ENCODE peak calls at places on chromosome 19, in eight cellular contexts. B is K562, P is H7, X is aorta, N is cardiac fibroblast, Q is A549, G is tibial artery, H is fibroblast of pulmonary artery. W is an unnamed sample.

GRCh38 chr19:2371656-2372055 is 11.6 kb downstream of the TMPRSS9 start:
- DNase-seq in P (no peak), B (no peak), N (peak), G (no peak), H (peak), X (no peak), Q (no peak), W (peak)

GRCh38 chr19:34171539-34171876 is 796 bp upstream of the LSM14A start:
- DNase-seq in H (peak), B (no peak), G (no peak), N (peak), X (no peak), Q (peak), P (no peak), W (peak)

GRCh38 chr19:14758816-14759215 is 19.5 kb downstream of the ADGRE2 start:
- DNase-seq in Q (no peak), N (no peak), X (no peak), B (no peak), G (no peak), H (no peak), P (peak), W (no peak)

GRCh38 chr19:11165486-11166030 is 10.0 kb upstream of the SPC24 start:
- DNase-seq in H (no peak), X (no peak), B (no peak), G (no peak), P (no peak), N (peak), Q (no peak), W (peak)

GRCh38 chr19:17755977-17756670 is 4.8 kb downstream of the FCHO1 start:
- DNase-seq in N (peak), G (no peak), P (peak), B (peak), H (peak), Q (peak), X (no peak), W (peak)

GRCh38 chr19:1122972-1123363 is 19.2 kb downstream of the GPX4 start:
- DNase-seq in X (peak), P (peak), N (peak), B (peak), Q (no peak), G (no peak), H (peak), W (peak)

GRCh38 chr19:6639439-6639838 is 30.5 kb downstream of the TNFSF14 start:
- DNase-seq in H (no peak), B (peak), P (no peak), Q (no peak), G (no peak), X (no peak), N (peak), W (no peak)

GRCh38 chr19:33194884-33195710 is 967 bp downstream of the LRP3 start:
- DNase-seq in X (no peak), G (no peak), B (no peak), Q (peak), H (peak), P (peak), N (peak), W (peak)

GRCh38 chr19:58380037-58380735 is 644 bp downstream of the ZNF837 start:
- DNase-seq in B (no peak), G (no peak), P (no peak), Q (no peak), N (no peak), X (no peak), H (no peak), W (no peak)

GRCh38 chr19:33432408-33433170 is 59.1 kb downstream of the CEBPG start:
- DNase-seq in P (peak), H (no peak), B (no peak), N (no peak), Q (no peak), G (no peak), X (peak), W (no peak)

GRCh38 chr19:10838377-10838776 is 2.4 kb upstream of the TMED1 start:
- DNase-seq in X (no peak), H (no peak), Q (no peak), B (no peak), P (peak), G (no peak), N (no peak), W (no peak)

GRCh38 chr19:33795370-33796163 is 1.1 kb upstream of the KCTD15 start:
- DNase-seq in P (peak), N (peak), Q (peak), B (peak), X (peak), G (peak), H (peak), W (peak)

GRCh38 chr19:14337510-14337909 is 43.7 kb upstream of the ADGRE5 start:
- DNase-seq in B (peak), G (no peak), P (peak), N (peak), H (peak), X (no peak), Q (peak), W (peak)

GRCh38 chr19:4487572-4487971 is 15.5 kb downstream of the HDGFL2 start:
- DNase-seq in P (no peak), B (no peak), X (no peak), H (no peak), N (no peak), G (no peak), Q (no peak), W (no peak)

GRCh38 chr19:1825909-1826556 is 14.0 kb upstream of the ATP8B3 start:
- DNase-seq in G (peak), X (peak), P (peak), N (peak), B (peak), H (peak), Q (peak), W (peak)

GRCh38 chr19:37309834-37310575 is 60.9 kb upstream of the ZNF527 start:
- DNase-seq in G (no peak), H (no peak), P (peak), X (no peak), N (no peak), B (no peak), Q (no peak), W (peak)

GRCh38 chr19:5542665-5543064 is 25.1 kb downstream of the TINCR start:
- DNase-seq in P (peak), X (no peak), B (no peak), G (no peak), H (no peak), N (no peak), Q (no peak), W (no peak)

GRCh38 chr19:45340899-45341453 is 426 bp downstream of the KLC3 start:
- DNase-seq in G (no peak), Q (no peak), X (no peak), B (no peak), H (no peak), P (no peak), N (peak), W (peak)

GRCh38 chr19:18321729-18322091 is 1.2 kb downstream of the LSM4 start:
- DNase-seq in H (peak), G (no peak), X (no peak), N (peak), B (peak), P (no peak), Q (no peak), W (no peak)

GRCh38 chr19:40700083-40700482 is 9.6 kb upstream of the NUMBL start:
- DNase-seq in H (no peak), X (no peak), P (peak), B (no peak), G (no peak), Q (no peak), N (no peak), W (no peak)

GRCh38 chr19:8371011-8371804 is 7.3 kb downstream of the ANGPTL4 start:
- DNase-seq in P (peak), X (no peak), N (no peak), G (no peak), B (peak), H (no peak), Q (no peak), W (no peak)

GRCh38 chr19:2477141-2477710 is 1.3 kb downstream of the GADD45B start:
- DNase-seq in G (no peak), N (peak), Q (no peak), P (peak), B (no peak), X (peak), H (no peak), W (no peak)

GRCh38 chr19:29525901-29526729 is at the start of gene VSTM2B:
- DNase-seq in P (peak), Q (no peak), X (peak), G (no peak), N (no peak), H (no peak), B (no peak), W (no peak)

GRCh38 chr19:4371209-4371897 is 28.0 kb downstream of the MPND start:
- DNase-seq in H (no peak), P (no peak), X (no peak), B (no peak), G (no peak), N (no peak), Q (no peak), W (no peak)

GRCh38 chr19:52941941-52942370 is 18.7 kb upstream of the ZNF888 start:
- DNase-seq in B (peak), G (peak), H (peak), P (no peak), N (peak), Q (no peak), X (peak), W (peak)

GRCh38 chr19:1001538-1002166 is 1.4 kb downstream of the GRIN3B start:
- DNase-seq in H (no peak), X (peak), P (peak), G (no peak), N (no peak), B (peak), Q (no peak), W (no peak)

GRCh38 chr19:8148410-8149231 is 771 bp downstream of the FBN3 start:
- DNase-seq in Q (no peak), B (peak), P (peak), H (no peak), G (no peak), N (no peak), X (no peak), W (no peak)

GRCh38 chr19:49366110-49366509 is 2.4 kb downstream of the DKKL1 start:
- DNase-seq in N (no peak), B (no peak), Q (no peak), X (no peak), G (no peak), H (no peak), P (no peak), W (no peak)

GRCh38 chr19:18007939-18008673 is at the start of gene ARRDC2:
- DNase-seq in H (peak), X (peak), G (peak), Q (no peak), B (peak), N (peak), P (peak), W (peak)

GRCh38 chr19:2339644-2340310 is 11.3 kb downstream of the SPPL2B start:
- DNase-seq in B (no peak), X (no peak), P (no peak), H (no peak), N (no peak), G (no peak), Q (no peak), W (no peak)

GRCh38 chr19:28643284-28643683 is 569.7 kb downstream of the UQCRFS1 start:
- DNase-seq in H (no peak), Q (no peak), X (no peak), G (no peak), B (no peak), N (no peak), P (no peak), W (no peak)

GRCh38 chr19:16841391-16841926 is 12.3 kb downstream of the SIN3B start:
- DNase-seq in B (no peak), P (no peak), N (no peak), G (no peak), H (no peak), X (no peak), Q (no peak), W (no peak)

GRCh38 chr19:5621311-5621944 is 1.1 kb downstream of the SAFB2 start:
- DNase-seq in Q (no peak), X (no peak), G (peak), P (no peak), N (no peak), B (peak), H (no peak), W (peak)

GRCh38 chr19:46610413-46610775 is 9.3 kb downstream of the CALM3 start:
- DNase-seq in B (no peak), P (no peak), H (no peak), Q (no peak), G (no peak), N (no peak), X (peak), W (no peak)

GRCh38 chr19:19366691-19367396 is 38.6 kb upstream of the GATAD2A start:
- DNase-seq in N (peak), B (peak), P (peak), G (peak), H (peak), Q (peak), X (peak), W (peak)

GRCh38 chr19:18286973-18287635 is 5.7 kb upstream of the JUND start:
- DNase-seq in B (no peak), P (no peak), Q (no peak), N (no peak), X (no peak), H (no peak), G (no peak), W (no peak)

GRCh38 chr19:45498411-45499195 is at the start of gene PPM1N:
- DNase-seq in X (no peak), B (peak), H (no peak), N (peak), Q (no peak), P (peak), G (no peak), W (no peak)

GRCh38 chr19:6065685-6066365 is 44.5 kb downstream of the RFX2 start:
- DNase-seq in B (peak), H (peak), G (no peak), N (no peak), P (peak), Q (peak), X (peak), W (no peak)

GRCh38 chr19:48623556-48624066 is 4.3 kb downstream of the SPHK2 start:
- DNase-seq in Q (no peak), G (no peak), X (no peak), P (peak), N (no peak), B (peak), H (no peak), W (no peak)

GRCh38 chr19:46719629-46720515 is 3.0 kb upstream of the PRKD2 start:
- DNase-seq in G (no peak), X (no peak), N (no peak), Q (no peak), H (no peak), P (peak), B (no peak), W (no peak)

GRCh38 chr19:39082745-39083598 is 1.2 kb upstream of the ACP7 start:
- DNase-seq in P (peak), H (no peak), B (no peak), X (no peak), Q (no peak), N (no peak), G (no peak), W (no peak)

GRCh38 chr19:39084732-39085080 is 538 bp downstream of the ACP7 start:
- DNase-seq in H (no peak), P (no peak), X (no peak), B (no peak), N (no peak), Q (no peak), G (no peak), W (no peak)

GRCh38 chr19:39085392-39085791 is 1.2 kb downstream of the ACP7 start:
- DNase-seq in B (no peak), P (no peak), G (no peak), X (no peak), Q (no peak), H (no peak), N (no peak), W (no peak)

GRCh38 chr19:39083599-39083982 is 577 bp upstream of the ACP7 start:
- DNase-seq in N (no peak), X (no peak), B (no peak), Q (no peak), G (no peak), H (no peak), P (no peak), W (no peak)

DNA sequence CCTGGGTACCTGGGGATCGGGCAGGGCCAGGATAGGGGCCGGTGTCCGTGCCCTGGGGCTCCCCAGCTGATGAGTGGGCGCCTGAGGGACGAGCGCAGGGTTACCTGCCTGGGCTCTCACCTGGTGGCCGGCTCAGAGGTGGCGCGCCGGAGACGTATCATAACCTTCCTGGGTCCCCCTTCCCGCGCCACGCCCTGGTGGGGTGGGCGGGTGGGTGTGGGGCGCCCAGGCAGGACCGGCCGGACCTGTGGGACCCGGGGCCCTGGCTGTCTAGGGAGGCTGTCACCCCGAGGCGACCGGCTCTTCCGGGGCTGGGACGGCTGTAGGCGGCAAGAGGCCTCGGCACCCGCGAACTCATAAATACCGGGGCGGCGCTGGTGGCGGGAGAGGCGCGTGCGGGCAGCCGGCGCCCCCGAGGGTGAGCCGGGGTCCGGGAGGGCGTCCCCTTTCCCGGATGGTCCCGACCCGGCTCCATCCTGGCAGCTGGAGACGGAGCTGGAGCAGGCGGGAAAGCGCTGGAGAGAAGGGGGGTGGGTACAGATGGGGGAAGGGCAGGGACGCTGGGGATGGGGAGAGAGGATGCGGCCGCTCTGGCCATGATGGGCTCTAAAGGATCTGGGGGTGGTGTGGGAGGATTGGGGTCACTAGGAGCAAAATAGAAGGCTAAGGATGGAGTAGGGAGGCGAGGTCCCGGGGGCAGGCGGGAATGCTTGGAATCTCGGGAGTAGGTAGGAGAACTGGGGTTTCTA is at the start of gene ACP7:
- DNase-seq in X (no peak), P (peak), N (no peak), Q (no peak), B (no peak), G (no peak), H (no peak), W (no peak)
- H3K4me3 ChIP-seq in X (no peak), P (peak), N (peak), Q (peak), B (no peak), G (no peak), H (peak), W (peak)

GRCh38 chr19:41887711-41888382 is 4.9 kb downstream of the ARHGEF1 start:
- DNase-seq in X (no peak), P (peak), N (peak), H (peak), G (no peak), Q (no peak), B (no peak), W (no peak)
- H3K4me3 ChIP-seq in X (no peak), P (no peak), N (no peak), H (no peak), G (no peak), Q (no peak), B (no peak), W (no peak)

GRCh38 chr19:12667903-12668302 is 1.3 kb downstream of the WDR83 start:
- DNase-seq in P (no peak), Q (no peak), B (no peak), X (no peak), H (no peak), N (no peak), G (no peak), W (no peak)
- H3K4me3 ChIP-seq in P (no peak), Q (peak), B (peak), X (no peak), H (peak), N (peak), G (no peak), W (peak)

GRCh38 chr19:15828121-15828620 is 12.7 kb upstream of the OR10H1 start:
- DNase-seq in P (no peak), B (peak), H (no peak), N (no peak), X (no peak), Q (no peak), G (no peak), W (no peak)
- H3K4me3 ChIP-seq in P (no peak), B (peak), H (no peak), N (no peak), X (no peak), Q (no peak), G (no peak), W (no peak)

GRCh38 chr19:35214766-35215422 is 13.6 kb downstream of the FAM187B start:
- DNase-seq in G (no peak), P (no peak), H (no peak), B (no peak), X (no peak), Q (no peak), N (no peak), W (no peak)

GRCh38 chr19:35211545-35212230 is 16.9 kb downstream of the FAM187B start:
- DNase-seq in G (peak), N (no peak), B (no peak), X (no peak), H (no peak), Q (no peak), P (no peak), W (no peak)

GRCh38 chr19:35213678-35214632 is 14.6 kb downstream of the FAM187B start:
- DNase-seq in N (peak), H (peak), Q (peak), B (peak), P (no peak), G (peak), X (peak), W (peak)

GRCh38 chr19:35209646-35210045 is 18.9 kb downstream of the FAM187B start:
- DNase-seq in N (no peak), P (no peak), Q (no peak), G (no peak), B (no peak), X (no peak), H (no peak), W (no peak)

DNA sequence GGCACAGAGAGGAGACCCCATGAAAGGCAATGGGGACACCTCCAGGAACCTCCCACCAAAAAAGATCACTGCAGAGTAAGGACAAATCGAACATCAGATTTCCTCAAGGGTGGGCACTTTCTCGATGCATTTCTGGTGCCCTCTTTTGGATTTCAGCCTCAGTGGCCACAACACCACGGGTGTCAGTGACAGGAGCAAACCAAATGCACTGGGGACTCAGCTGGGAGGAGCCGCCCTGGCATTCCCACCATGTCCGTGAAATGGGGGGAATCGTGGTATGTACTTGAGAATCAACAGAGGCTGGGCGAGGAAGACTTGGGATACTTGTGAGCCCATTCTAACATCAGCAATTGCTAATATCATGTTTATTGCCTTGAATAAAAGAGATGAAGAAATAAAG is 16.3 kb downstream of the FAM187B start:
- DNase-seq in H (no peak), B (no peak), G (no peak), N (no peak), P (no peak), Q (no peak), X (no peak), W (no peak)
- H3K4me3 ChIP-seq in H (no peak), B (no peak), G (no peak), N (no peak), P (no peak), Q (no peak), X (no peak), W (no peak)